ENCODE peak calls at places on chromosomes 5 and 9, in six cellular contexts. R is H1, T is tibial nerve, Z is H54, N is suprapubic skin, A is erythroblast. L is an unnamed sample.

GRCh38 chr9:125066839-125067619 is 76.3 kb downstream of the SCAI start:
- DNase-seq in R (no peak), T (peak), Z (no peak), N (no peak), A (no peak), L (no peak)

GRCh38 chr9:130921483-130921806 is 17.6 kb downstream of the FIBCD1 start:
- DNase-seq in R (no peak), T (no peak), Z (no peak), N (no peak), A (no peak), L (no peak)

GRCh38 chr9:124934290-124934689 is 6.6 kb downstream of the GOLGA1 start:
- DNase-seq in R (no peak), T (no peak), Z (peak), N (no peak), A (no peak), L (no peak)

GRCh38 chr9:133684461-133685361 is 48.5 kb downstream of the DBH start:
- DNase-seq in R (no peak), T (no peak), Z (no peak), N (no peak), A (no peak), L (peak)

GRCh38 chr5:88952344-88952743 is 69.4 kb upstream of the MEF2C start:
- DNase-seq in R (no peak), T (no peak), Z (no peak), N (no peak), A (no peak), L (no peak)

GRCh38 chr9:4012446-4012845 is 287.4 kb downstream of the GLIS3 start:
- DNase-seq in R (no peak), T (no peak), Z (no peak), N (no peak), A (no peak), L (no peak)

GRCh38 chr5:96324708-96325107 is 108.3 kb downstream of the PCSK1 start:
- DNase-seq in R (no peak), T (no peak), Z (no peak), N (no peak), A (no peak), L (no peak)

GRCh38 chr5:133360693-133361479 is 251.5 kb downstream of the FSTL4 start:
- DNase-seq in R (peak), T (no peak), Z (no peak), N (peak), A (no peak), L (no peak)

GRCh38 chr5:7415948-7416535 is 20.1 kb downstream of the ADCY2 start:
- DNase-seq in R (no peak), T (no peak), Z (no peak), N (no peak), A (no peak), L (no peak)

GRCh38 chr5:127696688-127697087 is 6.5 kb upstream of the CCDC192 start:
- DNase-seq in R (no peak), T (no peak), Z (no peak), N (no peak), A (no peak), L (no peak)

GRCh38 chr5:79503794-79504495 is 10.0 kb downstream of the HOMER1 start:
- DNase-seq in R (no peak), T (no peak), Z (no peak), N (no peak), A (no peak), L (no peak)

GRCh38 chr5:173529861-173530260 is 86.6 kb downstream of the BOD1 start:
- DNase-seq in R (no peak), T (no peak), Z (no peak), N (no peak), A (no peak), L (no peak)

GRCh38 chr9:116049506-116049905 is 104.1 kb upstream of the PAPPA start:
- DNase-seq in R (no peak), T (no peak), Z (no peak), N (no peak), A (no peak), L (no peak)

GRCh38 chr5:173231381-173231766 is 3.6 kb downstream of the NKX2-5 start:
- DNase-seq in R (no peak), T (no peak), Z (no peak), N (no peak), A (no peak), L (no peak)

GRCh38 chr9:113492343-113493079 is 29.0 kb downstream of the RGS3 start:
- DNase-seq in R (no peak), T (no peak), Z (no peak), N (no peak), A (no peak), L (no peak)

GRCh38 chr5:172403822-172404221 is 50.5 kb downstream of the SH3PXD2B start:
- DNase-seq in R (no peak), T (no peak), Z (no peak), N (no peak), A (no peak), L (no peak)

GRCh38 chr9:36148652-36149051 is 12.1 kb downstream of the GLIPR2 start:
- DNase-seq in R (no peak), T (peak), Z (peak), N (peak), A (peak), L (peak)

GRCh38 chr5:137565450-137565849 is 66.3 kb upstream of the SPOCK1 start:
- DNase-seq in R (no peak), T (no peak), Z (no peak), N (no peak), A (no peak), L (no peak)

GRCh38 chr5:124927735-124928134 is 181.3 kb upstream of the ZNF608 start:
- DNase-seq in R (no peak), T (no peak), Z (no peak), N (no peak), A (no peak), L (no peak)

GRCh38 chr5:140658870-140659269 is 5.8 kb upstream of the WDR55 start:
- DNase-seq in R (no peak), T (no peak), Z (no peak), N (no peak), A (no peak), L (no peak)

GRCh38 chr5:140664018-140664352 is 719 bp upstream of the WDR55 start:
- DNase-seq in R (no peak), T (no peak), Z (no peak), N (no peak), A (no peak), L (no peak)

DNA sequence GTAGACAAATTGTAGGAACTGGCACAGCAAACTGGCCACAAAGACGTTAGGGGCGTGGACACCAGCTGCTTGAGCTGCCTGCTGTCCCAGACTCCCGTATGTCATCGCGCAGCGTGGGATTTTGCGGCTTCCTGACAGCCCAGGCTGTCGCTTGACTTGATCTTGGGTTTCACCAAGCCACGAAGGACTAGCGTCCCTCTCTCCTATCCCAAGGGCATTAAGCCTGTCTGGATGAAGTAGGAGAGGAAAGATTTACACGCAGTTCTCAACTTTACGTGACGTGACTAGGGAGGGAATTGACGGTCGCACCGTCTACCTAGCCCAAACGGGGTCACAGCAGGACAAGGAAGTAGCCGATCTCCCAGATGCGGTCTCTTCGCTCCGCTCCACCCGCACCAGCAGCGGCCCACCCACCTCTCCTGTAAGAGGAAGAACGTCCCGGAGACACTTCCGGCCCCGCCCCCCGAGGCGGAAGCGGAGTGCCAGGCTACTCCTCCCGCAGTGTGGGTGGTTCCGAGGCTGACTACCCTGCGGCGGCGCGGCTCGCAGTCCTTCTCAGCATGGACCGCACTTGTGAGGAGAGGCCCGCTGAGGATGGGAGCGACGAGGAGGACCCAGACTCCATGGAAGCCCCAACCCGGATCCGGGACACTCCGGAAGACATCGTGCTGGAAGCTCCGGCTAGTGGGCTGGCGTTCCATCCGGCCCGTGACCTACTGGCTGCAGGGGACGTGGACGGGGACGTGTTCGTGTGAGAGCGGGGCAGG is at the start of gene WDR55:
- DNase-seq in R (peak), T (peak), Z (peak), N (peak), A (peak), L (peak)
- TF ChIP-seq POLR2A in R (no peak), T (peak), Z (peak), N (peak), A (peak), L (peak)

DNA sequence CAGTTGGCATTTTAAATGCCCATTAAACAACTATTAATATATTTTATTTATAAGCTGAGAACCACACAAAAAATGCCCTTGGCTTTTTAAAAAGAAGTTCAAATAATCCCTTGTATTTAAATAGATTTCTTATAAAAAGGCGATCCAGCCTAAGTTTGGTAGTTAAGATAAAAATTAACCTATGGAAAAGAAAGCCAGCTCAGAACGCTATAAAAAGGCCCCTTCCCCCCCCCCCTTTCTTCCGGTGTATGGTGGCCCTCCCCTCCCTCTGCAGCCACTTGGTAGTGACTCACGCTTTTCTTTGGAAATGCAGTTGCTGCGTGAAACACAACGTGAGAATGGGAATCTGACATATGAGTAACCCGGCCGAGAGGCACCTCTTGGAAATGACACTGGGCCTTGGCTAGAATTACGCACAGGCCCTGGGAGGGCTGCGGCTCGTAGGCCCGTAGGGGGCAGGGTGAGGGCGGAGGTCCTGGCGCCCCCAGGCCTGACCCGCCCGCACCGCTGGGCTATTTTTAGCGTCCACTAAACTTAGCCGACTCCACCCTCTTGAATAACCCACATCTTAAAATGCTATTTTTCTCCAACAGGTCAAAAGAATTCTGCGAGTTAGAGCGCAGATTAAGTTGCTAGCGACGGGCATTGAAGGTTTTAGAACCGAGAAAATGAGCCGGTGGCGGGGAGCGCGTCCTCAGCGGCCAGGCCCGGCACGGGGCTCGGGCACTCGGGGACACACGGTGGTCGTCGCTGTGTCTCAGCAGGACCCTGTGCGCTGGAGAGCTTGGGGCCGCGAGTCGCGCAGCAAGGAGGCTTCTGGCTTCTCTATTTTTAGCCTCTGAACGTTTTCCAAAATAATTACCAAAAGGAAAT is 168.7 kb downstream of the AUH start:
- DNase-seq in R (peak), T (peak), Z (peak), N (peak), A (peak), L (peak)
- TF ChIP-seq POLR2A in R (no peak), T (peak), Z (peak), N (peak), A (no peak), L (peak)

GRCh38 chr5:39905356-39905755 is 480.6 kb upstream of the DAB2 start:
- DNase-seq in R (no peak), T (no peak), Z (no peak), N (no peak), A (no peak), L (no peak)

GRCh38 chr5:39902626-39903025 is 477.8 kb upstream of the DAB2 start:
- DNase-seq in R (no peak), T (no peak), Z (no peak), N (no peak), A (no peak), L (no peak)

DNA sequence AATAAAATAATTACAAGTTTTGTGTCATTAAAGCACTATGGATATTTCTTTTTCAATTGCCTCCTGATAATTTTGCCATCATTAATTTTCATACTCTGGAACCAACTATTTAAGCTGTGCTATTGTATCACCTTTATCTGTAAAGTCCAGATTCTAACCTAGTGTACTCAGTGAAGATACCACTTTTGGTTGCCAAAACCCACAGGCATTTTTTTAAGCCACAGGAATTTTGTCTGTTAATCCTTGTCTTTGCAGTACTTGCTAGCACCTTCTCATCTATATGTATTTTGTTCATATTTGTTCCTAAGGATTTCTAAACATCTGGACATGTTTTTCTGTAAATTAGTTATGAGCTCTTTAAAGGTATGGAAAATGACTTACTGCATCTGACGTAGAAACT is 481.4 kb upstream of the DAB2 start:
- DNase-seq in R (no peak), T (no peak), Z (peak), N (no peak), A (no peak), L (no peak)
- TF ChIP-seq POLR2A in R (no peak), T (no peak), Z (no peak), N (no peak), A (no peak), L (no peak)

DNA sequence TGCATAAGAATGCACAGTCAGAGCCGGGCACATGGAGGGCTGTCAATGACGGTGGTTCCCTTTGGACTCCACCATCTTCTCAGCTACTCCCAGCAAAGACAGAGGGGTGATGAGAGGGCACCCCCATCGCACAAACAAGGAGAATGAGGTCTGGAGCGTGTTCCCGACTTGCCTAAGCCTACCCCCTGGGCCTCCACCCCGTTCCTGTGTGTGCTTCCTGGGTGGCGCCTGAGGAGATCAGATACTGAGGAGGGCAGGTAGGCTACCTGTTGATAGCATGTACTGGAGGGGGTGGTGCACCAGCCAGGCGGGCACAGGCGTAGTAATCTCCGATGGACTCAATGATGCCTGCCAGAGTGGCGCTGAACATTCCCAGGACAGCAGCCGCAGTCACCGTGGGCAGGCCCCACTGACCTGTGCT is 4.1 kb downstream of the SLC23A1 start:
- DNase-seq in R (no peak), T (no peak), Z (no peak), N (peak), A (no peak), L (no peak)
- TF ChIP-seq POLR2A in R (no peak), T (no peak), Z (no peak), N (no peak), A (no peak), L (no peak)

L was measured in upper lobe of left lung.